ENCODE peak calls at places on chromosomes 5 and 9, in seven cellular contexts. N is NCI-H1694 treated with DMSO at 0.1 percent for 48 hours; J is activated CD8-positive, alpha-beta memory T cell treated with anti-CD3 and anti-CD28 coated beads, Interleukin-2, amount 50 U/mL, for 48 hours; M is Calu3; A is H9; D is renal cortical epithelial cell; R is stimulated activated CD4-positive, alpha-beta T cell treated with anti-CD3 and anti-CD28 coated beads, Interleukin-1b, Interleukin-23, amount 100 ng/mL, for 24 hours. P is an unnamed sample.

GRCh38 chr5:75366787-75367186 is 29.8 kb downstream of the HMGCR start:
- DNase-seq in N (no peak), J (no peak), M (no peak), A (no peak), D (no peak), R (no peak), P (no peak)

GRCh38 chr5:142151436-142152382 is 43.1 kb downstream of the NDFIP1 start:
- DNase-seq in N (peak), J (no peak), M (peak), A (no peak), D (peak), R (no peak), P (no peak)

GRCh38 chr9:137452761-137453642 is 6.1 kb downstream of the NSMF start:
- DNase-seq in N (no peak), J (no peak), M (no peak), A (no peak), D (no peak), R (no peak), P (no peak)

GRCh38 chr5:15021286-15022046 is 149.9 kb upstream of the ANKH start:
- DNase-seq in N (no peak), J (no peak), M (peak), A (no peak), D (no peak), R (no peak), P (no peak)

GRCh38 chr5:145887976-145888574 is 15.3 kb upstream of the GRXCR2 start:
- DNase-seq in N (no peak), J (no peak), M (peak), A (peak), D (peak), R (no peak), P (no peak)

GRCh38 chr5:123455640-123456039 is 32.4 kb upstream of the CEP120 start:
- DNase-seq in N (peak), J (no peak), M (no peak), A (no peak), D (no peak), R (no peak), P (no peak)

GRCh38 chr9:93665128-93665565 is 88.8 kb downstream of the PHF2 start:
- DNase-seq in N (no peak), J (no peak), M (no peak), A (no peak), D (no peak), R (no peak), P (peak)

GRCh38 chr9:120768870-120769269 is 24.3 kb downstream of the FBXW2 start:
- DNase-seq in N (no peak), J (no peak), M (no peak), A (no peak), D (no peak), R (no peak), P (no peak)

GRCh38 chr9:137759117-137759516 is 118.5 kb upstream of the CACNA1B start:
- DNase-seq in N (no peak), J (peak), M (no peak), A (no peak), D (no peak), R (no peak), P (no peak)

GRCh38 chr9:130368631-130369103 is 76.1 kb upstream of the ASS1 start:
- DNase-seq in N (no peak), J (no peak), M (no peak), A (no peak), D (peak), R (no peak), P (no peak)

GRCh38 chr9:107782381-107782780 is 292.8 kb upstream of the KLF4 start:
- DNase-seq in N (no peak), J (no peak), M (no peak), A (no peak), D (no peak), R (no peak), P (no peak)

GRCh38 chr5:180072556-180072955 is 997 bp upstream of the RNF130 start:
- DNase-seq in N (no peak), J (no peak), M (no peak), A (no peak), D (no peak), R (no peak), P (no peak)

GRCh38 chr5:32522429-32523143 is 62.8 kb upstream of the SUB1 start:
- DNase-seq in N (no peak), J (no peak), M (no peak), A (no peak), D (no peak), R (no peak), P (no peak)

GRCh38 chr5:117095322-117095721 is 520.7 kb upstream of the SEMA6A start:
- DNase-seq in N (no peak), J (no peak), M (no peak), A (no peak), D (no peak), R (no peak), P (no peak)

GRCh38 chr5:89396262-89396975 is 513.4 kb upstream of the MEF2C start:
- DNase-seq in N (no peak), J (no peak), M (peak), A (no peak), D (peak), R (no peak), P (no peak)

GRCh38 chr9:78782858-78783257 is 485.9 kb downstream of the PSAT1 start:
- DNase-seq in N (no peak), J (no peak), M (no peak), A (no peak), D (no peak), R (no peak), P (no peak)

GRCh38 chr9:137797206-137798120 is 80.1 kb upstream of the CACNA1B start:
- DNase-seq in N (no peak), J (no peak), M (no peak), A (no peak), D (no peak), R (no peak), P (no peak)

GRCh38 chr9:126981218-126981617 is 66.6 kb downstream of the RALGPS1 start:
- DNase-seq in N (no peak), J (no peak), M (no peak), A (no peak), D (no peak), R (no peak), P (no peak)

GRCh38 chr9:23683476-23684095 is 142.5 kb downstream of the ELAVL2 start:
- DNase-seq in N (no peak), J (no peak), M (no peak), A (no peak), D (no peak), R (no peak), P (no peak)

P was measured in type B pancreatic cell.